ENCODE peak calls at places on chromosomes 13 and 19, in nine cellular contexts. U is cardiac muscle cell; C is left ventricle myocardium superior; S is CD4-positive, alpha-beta T cell; G is WTC11; L is foreskin fibroblast; J is EL; N is nephron progenitor cell; X is fibroblast of mammary gland. R is an unnamed sample.

GRCh38 chr13:34076943-34077703 is 259.2 kb downstream of the RFC3 start:
- DNase-seq in X (peak; percentile 39), S (no peak), J (peak; percentile 68), L (peak; percentile 69), G (no peak), U (peak; percentile 49), N (no peak), C (no peak), R (no peak)

GRCh38 chr13:77184455-77184854 is 142.4 kb downstream of the MYCBP2 start:
- DNase-seq in L (no peak), C (no peak), N (no peak), S (no peak), U (no peak), G (no peak), J (no peak), X (no peak), R (no peak)

GRCh38 chr19:15124572-15125231 is 17.5 kb downstream of the SYDE1 start:
- DNase-seq in U (no peak), S (no peak), X (no peak), C (no peak), J (no peak), N (peak; percentile 80), L (no peak), G (no peak), R (peak; percentile 67)

GRCh38 chr19:40312533-40312932 is 27.4 kb upstream of the AKT2 start:
- DNase-seq in C (no peak), S (no peak), L (no peak), U (no peak), J (no peak), X (no peak), G (no peak), N (no peak), R (no peak)

GRCh38 chr13:106534844-106535551 is 464 bp downstream of the EFNB2 start:
- DNase-seq in S (no peak), L (no peak), N (peak; percentile 53), U (peak; percentile 28), G (peak; percentile 38), C (peak; percentile 41), J (peak; percentile 34), X (peak; percentile 27), R (peak; percentile 35)

GRCh38 chr19:46134527-46134926 is 10.0 kb upstream of the IGFL3 start:
- DNase-seq in X (peak; percentile 57), U (peak; percentile 35), C (no peak), J (no peak), G (no peak), L (peak; percentile 24), S (no peak), N (no peak), R (no peak)

GRCh38 chr13:48078251-48078656 is 16.6 kb downstream of the MED4 start:
- DNase-seq in J (no peak), X (no peak), S (no peak), L (no peak), C (no peak), N (no peak), U (no peak), G (no peak), R (no peak)

GRCh38 chr13:98187862-98188261 is 10.8 kb upstream of the RNF113B start:
- DNase-seq in G (no peak), L (no peak), S (no peak), N (no peak), X (no peak), J (no peak), U (no peak), C (no peak), R (no peak)

GRCh38 chr13:48843630-48844380 is 131.9 kb upstream of the FNDC3A start:
- DNase-seq in S (no peak), G (no peak), U (no peak), X (peak; percentile 48), C (no peak), J (no peak), L (no peak), N (no peak), R (no peak)

GRCh38 chr19:56080669-56081401 is 40.3 kb downstream of the ZNF787 start:
- DNase-seq in J (peak; percentile 81), S (peak; percentile 53), L (peak; percentile 71), X (peak; percentile 74), N (peak; percentile 86), U (peak; percentile 87), G (peak; percentile 91), C (peak; percentile 90), R (peak; percentile 67)

GRCh38 chr19:18649371-18650047 is 12.7 kb downstream of the KLHL26 start:
- DNase-seq in S (no peak), L (peak; percentile 23), U (peak; percentile 55), X (peak; percentile 30), N (peak; percentile 63), C (peak; percentile 88), G (no peak), J (no peak), R (no peak)

GRCh38 chr19:11159598-11160001 is 4.0 kb upstream of the SPC24 start:
- DNase-seq in L (no peak), N (no peak), U (peak; percentile 69), G (no peak), X (peak; percentile 65), J (no peak), C (no peak), S (no peak), R (no peak)

GRCh38 chr19:46015080-46015960 is 7.5 kb downstream of the PGLYRP1 start:
- DNase-seq in N (peak; percentile 88), X (peak; percentile 8), G (peak; percentile 92), L (no peak), S (peak; percentile 63), U (peak; percentile 46), J (peak; percentile 45), C (peak; percentile 68), R (peak; percentile 50)

GRCh38 chr13:26497991-26498423 is 59.5 kb upstream of the WASF3 start:
- DNase-seq in U (peak; percentile 71), J (peak; percentile 97), X (peak; percentile 95), N (no peak), L (peak; percentile 70), G (no peak), S (no peak), C (no peak), R (no peak)

R was measured in progenitor cell of endocrine pancreas.